ENCODE peak calls at places on chromosomes 5 and 9, in four cellular contexts. W is adrenal gland, F is endothelial cell of umbilical vein, L is mammary epithelial cell. I is an unnamed sample.

GRCh38 chr9:31393240-31393639 is 991.2 kb upstream of the ACO1 start:
- DNase-seq in W (no peak), F (peak), L (peak), I (no peak)

GRCh38 chr5:39176740-39177628 is 42.4 kb downstream of the FYB1 start:
- DNase-seq in W (no peak), F (no peak), L (no peak), I (no peak)

GRCh38 chr5:58860680-58861079 is 277.8 kb downstream of the RAB3C start:
- DNase-seq in W (no peak), F (no peak), L (no peak), I (no peak)

GRCh38 chr9:14326264-14326826 is 12.4 kb upstream of the NFIB start:
- DNase-seq in W (no peak), F (peak), L (peak), I (no peak)

GRCh38 chr5:82799346-82800077 is 277.7 kb downstream of the TMEM167A start:
- DNase-seq in W (no peak), F (no peak), L (no peak), I (no peak)

GRCh38 chr9:3285365-3286161 is 240.2 kb downstream of the RFX3 start:
- DNase-seq in W (no peak), F (peak), L (peak), I (no peak)

GRCh38 chr5:55421074-55421529 is 113.3 kb downstream of the MTREX start:
- DNase-seq in W (no peak), F (no peak), L (peak), I (no peak)

GRCh38 chr5:168747987-168748777 is 169.0 kb upstream of the PANK3 start:
- DNase-seq in W (no peak), F (no peak), L (peak), I (no peak)

GRCh38 chr5:57366744-57367143 is 115.9 kb downstream of the ACTBL2 start:
- DNase-seq in W (no peak), F (no peak), L (peak), I (peak)

GRCh38 chr5:53041071-53041692 is 52.0 kb downstream of the ITGA2 start:
- DNase-seq in W (no peak), F (peak), L (no peak), I (no peak)

GRCh38 chr5:119274024-119274766 is 81.6 kb upstream of the TNFAIP8 start:
- DNase-seq in W (no peak), F (no peak), L (peak), I (no peak)

GRCh38 chr5:83721878-83722779 is 1.5 kb upstream of the HAPLN1 start:
- DNase-seq in W (no peak), F (peak), L (peak), I (peak)

GRCh38 chr5:156402387-156402921 is 75.5 kb downstream of the SGCD start:
- DNase-seq in W (peak), F (no peak), L (no peak), I (no peak)

GRCh38 chr5:145499483-145499882 is 335.7 kb downstream of the PRELID2 start:
- DNase-seq in W (no peak), F (no peak), L (no peak), I (no peak)

GRCh38 chr5:159908201-159908940 is 7.9 kb upstream of the ADRA1B start:
- DNase-seq in W (no peak), F (no peak), L (no peak), I (no peak)

GRCh38 chr5:2378108-2378507 is 373.4 kb downstream of the IRX2 start:
- DNase-seq in W (no peak), F (no peak), L (no peak), I (no peak)

GRCh38 chr9:79264511-79265448 is 307.0 kb upstream of the TLE4 start:
- DNase-seq in W (no peak), F (no peak), L (no peak), I (no peak)

GRCh38 chr5:115372121-115372520 is 75.7 kb upstream of the CCDC112 start:
- DNase-seq in W (no peak), F (no peak), L (peak), I (no peak)

GRCh38 chr9:107638922-107639321 is 149.4 kb upstream of the KLF4 start:
- DNase-seq in W (peak), F (peak), L (no peak), I (no peak)

GRCh38 chr9:16328349-16328748 is 542.1 kb downstream of the BNC2 start:
- DNase-seq in W (no peak), F (no peak), L (no peak), I (no peak)

GRCh38 chr5:137695651-137696428 is 40.0 kb downstream of the KLHL3 start:
- DNase-seq in W (no peak), F (peak), L (no peak), I (no peak)

GRCh38 chr5:78717674-78718073 is 69.1 kb upstream of the LHFPL2 start:
- DNase-seq in W (no peak), F (no peak), L (no peak), I (peak)

GRCh38 chr9:109274768-109275596 is 45.9 kb downstream of the EPB41L4B start:
- DNase-seq in W (no peak), F (no peak), L (no peak), I (no peak)

GRCh38 chr5:176784218-176785165 is 25.9 kb upstream of the UNC5A start:
- DNase-seq in W (peak), F (peak), L (peak), I (peak)

GRCh38 chr9:110546411-110546871 is 33.1 kb downstream of the SVEP1 start:
- DNase-seq in W (no peak), F (no peak), L (no peak), I (no peak)

GRCh38 chr9:87179556-87180340 is 232.4 kb upstream of the GAS1 start:
- DNase-seq in W (no peak), F (no peak), L (peak), I (no peak)

GRCh38 chr9:131037336-131038255 is 28.6 kb downstream of the LAMC3 start:
- DNase-seq in W (no peak), F (no peak), L (no peak), I (no peak)

GRCh38 chr5:97839338-97840081 is 656.5 kb upstream of the RIOK2 start:
- DNase-seq in W (no peak), F (peak), L (peak), I (no peak)

GRCh38 chr5:132489051-132489770 is 1.4 kb downstream of the IRF1 start:
- DNase-seq in W (peak), F (no peak), L (no peak), I (no peak)

GRCh38 chr5:16675747-16676255 is 59.0 kb upstream of the RETREG1 start:
- DNase-seq in W (no peak), F (no peak), L (no peak), I (no peak)

GRCh38 chr5:42555797-42556196 is 132.6 kb downstream of the GHR start:
- DNase-seq in W (no peak), F (no peak), L (peak), I (no peak)

GRCh38 chr5:115440782-115441451 is 103.7 kb downstream of the FEM1C start:
- DNase-seq in W (no peak), F (no peak), L (peak), I (no peak)

GRCh38 chr5:137370511-137371071 is 128.5 kb downstream of the SPOCK1 start:
- DNase-seq in W (no peak), F (no peak), L (no peak), I (no peak)

GRCh38 chr5:132011561-132012384 is at the start of gene ACSL6:
- DNase-seq in W (peak), F (no peak), L (no peak), I (no peak)

GRCh38 chr5:170382790-170383189 is 6.4 kb downstream of the KCNMB1 start:
- DNase-seq in W (no peak), F (no peak), L (no peak), I (no peak)

GRCh38 chr9:110952018-110952864 is 86.0 kb downstream of the LPAR1 start:
- DNase-seq in W (no peak), F (no peak), L (no peak), I (no peak)

GRCh38 chr5:71564884-71565283 is 22.3 kb upstream of the MCCC2 start:
- DNase-seq in W (no peak), F (no peak), L (no peak), I (no peak)

GRCh38 chr9:115921301-115921700 is 232.3 kb upstream of the PAPPA start:
- DNase-seq in W (no peak), F (no peak), L (no peak), I (no peak)

DNA sequence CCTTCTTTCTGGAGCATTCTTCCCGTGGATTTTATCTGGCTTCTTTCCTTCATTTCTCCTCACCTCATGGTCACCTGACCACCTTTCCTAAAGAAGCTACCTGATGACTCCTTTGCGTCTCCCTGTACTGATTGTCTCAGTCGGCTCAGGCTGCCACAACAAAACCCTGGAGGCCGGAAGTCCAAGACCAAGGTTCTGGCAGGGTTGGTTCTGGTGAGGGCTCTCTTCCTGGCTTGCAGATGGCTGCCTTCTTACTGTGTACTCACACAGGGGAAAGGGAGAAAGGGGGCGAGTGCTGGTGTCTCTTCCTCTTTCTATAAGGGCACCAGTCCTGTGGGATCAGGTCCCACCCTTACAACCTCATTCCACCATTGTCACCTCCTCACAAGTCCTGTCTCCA is 140.0 kb downstream of the SYK start:
- DNase-seq in W (no peak), F (no peak), L (no peak), I (no peak)
- H3K27ac ChIP-seq in W (no peak), F (no peak), L (peak), I (no peak)

GRCh38 chr9:137497921-137498719 is 39.0 kb upstream of the NSMF start:
- DNase-seq in W (no peak), F (no peak), L (no peak), I (no peak)

GRCh38 chr9:137494550-137495351 is 35.6 kb upstream of the NSMF start:
- DNase-seq in W (no peak), F (no peak), L (no peak), I (no peak)

GRCh38 chr9:137499416-137499815 is 40.3 kb upstream of the NSMF start:
- DNase-seq in W (no peak), F (no peak), L (no peak), I (no peak)

GRCh38 chr9:137498720-137499150 is 39.6 kb upstream of the NSMF start:
- DNase-seq in W (no peak), F (no peak), L (no peak), I (no peak)

DNA sequence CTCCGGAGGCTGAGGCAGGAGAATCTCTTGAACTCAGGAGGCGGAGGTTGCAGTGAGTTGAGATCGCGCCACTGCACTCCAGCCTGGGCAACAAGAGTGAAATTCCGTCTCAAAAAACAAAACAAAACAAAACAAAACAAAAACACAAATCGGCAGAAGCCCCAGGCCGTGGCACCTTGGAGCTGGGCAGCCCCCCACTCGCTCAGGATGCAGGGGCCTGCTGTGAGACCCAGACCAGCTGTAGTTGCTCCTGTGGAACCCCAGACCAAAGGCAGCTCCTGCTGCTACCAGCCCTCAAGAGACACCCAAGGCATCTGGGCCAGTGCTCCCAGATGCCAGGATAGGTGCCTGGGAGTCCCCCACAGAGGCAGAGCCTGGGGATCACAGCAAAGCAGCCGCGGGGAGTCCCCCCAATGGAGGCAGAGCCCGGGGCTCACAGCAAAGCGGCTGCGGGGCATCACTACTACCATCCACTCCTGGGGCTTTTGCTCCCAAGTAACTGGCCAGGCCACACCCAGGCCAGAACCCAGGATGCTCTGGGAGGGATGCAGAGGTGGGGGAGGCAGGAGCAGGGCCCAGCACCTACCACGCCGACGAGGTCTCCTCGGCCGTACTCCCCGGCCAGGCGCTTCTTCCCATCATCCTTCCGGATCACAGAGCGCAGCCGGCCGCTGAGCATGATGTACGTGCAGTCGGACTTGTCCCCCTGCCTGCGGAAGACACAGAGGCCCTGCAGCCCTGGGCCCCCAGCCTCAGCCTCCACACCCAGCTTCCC is 37.7 kb upstream of the NSMF start:
- DNase-seq in W (no peak), F (no peak), L (no peak), I (no peak)
- TF ChIP-seq CTCF in W (no peak), F (no peak), L (no peak), I (no peak)

DNA sequence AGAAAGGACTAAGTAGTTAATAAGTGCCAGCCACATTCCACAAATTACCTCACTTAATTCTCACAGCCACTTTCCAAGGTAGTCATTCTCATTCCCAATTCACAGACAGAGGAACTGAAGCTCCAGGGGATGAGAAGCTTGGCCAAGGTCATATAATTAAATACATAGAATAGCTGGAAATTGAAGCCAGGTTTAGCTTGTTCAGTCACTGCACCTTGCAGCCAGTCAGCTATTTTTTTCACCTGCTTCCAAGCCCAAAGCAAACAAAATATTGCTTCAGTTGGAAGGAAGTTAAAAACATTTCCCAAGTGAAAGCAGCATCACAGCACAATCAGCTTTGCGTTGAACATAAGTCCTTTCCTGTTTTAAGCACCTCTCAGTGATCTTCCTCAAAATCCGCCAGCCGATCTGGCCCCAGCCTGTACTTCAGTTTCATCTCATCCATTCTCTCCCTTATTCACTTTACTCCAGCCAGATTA is 4.8 kb downstream of the ALDH1A1 start:
- DNase-seq in W (no peak), F (peak), L (no peak), I (no peak)
- H3K27ac ChIP-seq in W (peak), F (no peak), L (no peak), I (no peak)

GRCh38 chr9:132505961-132506691 is 76.3 kb upstream of the BARHL1 start:
- DNase-seq in W (no peak), F (no peak), L (no peak), I (no peak)

GRCh38 chr9:132504452-132504851 is 78.0 kb upstream of the BARHL1 start:
- DNase-seq in W (no peak), F (no peak), L (no peak), I (no peak)

GRCh38 chr9:132502480-132502879 is 79.9 kb upstream of the BARHL1 start:
- DNase-seq in W (no peak), F (no peak), L (no peak), I (no peak)

GRCh38 chr9:132500193-132500592 is 82.2 kb upstream of the BARHL1 start:
- DNase-seq in W (no peak), F (no peak), L (no peak), I (no peak)

DNA sequence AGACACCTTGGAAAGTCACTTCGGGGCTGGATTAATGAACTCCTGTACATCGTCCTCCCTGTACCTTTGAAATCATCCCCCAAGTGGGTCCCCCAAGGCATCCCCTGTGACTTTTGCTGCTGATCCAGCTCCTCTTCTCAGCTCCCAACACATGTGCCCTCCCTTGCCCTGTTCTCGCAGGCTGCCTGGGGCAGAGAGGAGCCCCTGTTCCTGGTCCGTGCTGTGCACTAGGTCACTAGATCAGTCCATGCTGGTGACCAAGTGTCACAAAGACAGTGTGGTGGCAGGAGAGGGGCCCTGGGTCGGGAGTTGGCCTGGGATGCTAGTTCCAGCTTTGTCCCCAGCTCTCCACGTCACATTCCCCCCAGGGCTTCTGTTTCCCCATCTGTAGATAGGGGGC is 79.3 kb upstream of the BARHL1 start:
- DNase-seq in W (no peak), F (no peak), L (no peak), I (no peak)
- TF ChIP-seq CTCF in W (no peak), F (no peak), L (no peak), I (no peak)

DNA sequence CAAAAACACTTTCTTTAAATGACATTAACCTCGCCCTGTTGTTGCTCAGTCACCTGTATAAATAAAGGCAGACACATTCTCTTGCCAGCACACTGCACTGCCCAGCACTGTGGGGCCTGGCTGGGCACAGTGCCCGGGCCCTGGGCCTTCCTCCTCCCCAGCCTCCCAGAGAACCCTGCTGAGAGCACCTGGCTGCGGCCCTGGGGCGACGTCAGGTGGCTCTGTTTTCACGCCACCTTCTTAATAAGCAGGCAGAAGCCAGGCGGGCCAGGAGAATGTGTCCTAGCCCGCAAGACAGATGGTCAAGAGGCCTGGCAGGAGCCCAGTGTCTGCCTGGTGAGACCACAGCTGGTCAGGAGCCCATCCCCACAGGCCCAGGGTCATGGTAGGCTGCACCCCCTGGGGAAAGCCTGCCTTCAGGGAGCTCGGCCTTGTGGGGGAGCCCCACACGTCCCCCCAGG is 8.2 kb upstream of the AGPAT2 start:
- DNase-seq in W (no peak), F (peak), L (peak), I (no peak)
- H3K27ac ChIP-seq in W (no peak), F (no peak), L (no peak), I (no peak)

DNA sequence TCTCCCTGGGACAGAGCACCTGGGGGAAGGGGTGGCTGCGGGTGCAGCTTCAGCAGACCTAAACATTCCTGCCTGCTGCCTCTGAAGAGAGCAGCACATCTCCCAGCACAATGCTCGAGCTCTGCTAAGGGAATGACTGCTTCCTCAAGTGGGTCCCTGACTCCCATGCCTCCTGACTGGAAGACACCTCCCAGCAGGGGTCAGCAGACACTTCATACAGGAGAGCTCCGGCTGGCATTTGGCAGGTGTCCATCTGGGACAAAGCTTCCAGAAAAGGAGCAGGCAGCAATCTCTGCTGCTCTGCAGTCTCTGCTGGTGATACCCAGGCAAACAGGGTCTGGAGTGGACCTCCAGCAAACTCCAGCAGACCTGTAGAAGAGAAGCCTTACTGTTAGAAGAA is 77.2 kb downstream of the SLCO6A1 start:
- DNase-seq in W (peak), F (no peak), L (no peak), I (no peak)
- TF ChIP-seq CTCF in W (no peak), F (no peak), L (no peak), I (no peak)

DNA sequence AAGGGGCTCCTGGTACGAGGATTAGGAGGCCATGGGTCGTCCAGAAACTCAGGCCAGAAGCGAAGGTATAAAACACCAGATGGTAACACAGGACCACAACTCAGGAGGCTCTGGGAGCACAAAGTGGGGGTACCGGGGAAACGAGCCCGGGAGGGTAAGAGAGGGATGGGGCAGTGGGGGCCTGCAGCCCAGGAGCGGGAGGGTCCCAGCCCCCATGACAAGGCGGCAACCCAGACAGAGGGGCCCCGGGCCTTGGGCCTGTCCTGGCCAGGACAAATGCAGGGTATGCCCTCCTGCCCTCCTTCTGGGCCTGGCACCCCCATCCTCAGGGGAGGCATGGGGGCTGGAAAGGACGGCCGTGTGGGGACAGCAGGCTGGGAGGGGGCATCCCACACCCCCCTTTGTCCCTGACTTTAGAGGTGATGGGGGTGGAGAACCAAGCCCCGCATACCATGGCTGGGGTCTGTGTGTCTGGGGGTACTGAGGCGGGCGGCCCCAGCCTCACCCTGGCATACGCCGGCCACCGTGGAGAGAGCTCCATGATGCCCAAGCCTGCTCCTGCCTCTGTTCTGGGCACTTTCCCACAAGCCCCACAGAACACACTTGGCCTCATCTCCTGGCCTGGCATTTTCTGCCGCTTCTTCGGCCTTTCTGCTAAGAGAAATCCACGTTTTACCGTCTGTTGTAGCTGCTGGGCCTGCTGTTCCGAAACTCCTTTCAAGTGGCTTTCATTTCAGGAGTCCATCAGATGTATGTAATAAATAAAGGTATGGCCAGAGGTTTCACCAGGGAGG is 46.9 kb upstream of the EXOC3 start:
- DNase-seq in W (no peak), F (no peak), L (no peak), I (no peak)
- H3K27ac ChIP-seq in W (no peak), F (peak), L (no peak), I (peak)

I was measured in AG04450.